ENCODE peak calls at places on chromosomes 2 and 18, in ten cellular contexts. Q is effector memory CD4-positive, alpha-beta T cell; L is head of caudate nucleus; W is ELF-1; T is B cell; P is NCI-H774; N is naive thymus-derived CD8-positive, alpha-beta T cell; H is right atrium auricular region; M is MCF 10A; E is mucosa of gallbladder. S is an unnamed sample.

GRCh38 chr18:48320639-48320945 is 88.6 kb downstream of the ZBTB7C start:
- DNase-seq in Q (no peak), L (no peak), W (no peak), T (no peak), P (no peak), N (no peak), H (no peak), M (no peak), E (no peak), S (no peak)

GRCh38 chr18:41745166-41746049 is 209.6 kb upstream of the PIK3C3 start:
- DNase-seq in Q (no peak), L (peak), W (peak), T (no peak), P (peak), N (no peak), H (no peak), M (peak), E (peak), S (no peak)

GRCh38 chr18:49926076-49926745 is 112.9 kb upstream of the ACAA2 start:
- DNase-seq in Q (no peak), L (no peak), W (no peak), T (no peak), P (no peak), N (no peak), H (no peak), M (no peak), E (no peak), S (no peak)

GRCh38 chr2:118943286-118943685 is 1.3 kb downstream of the MARCO start:
- DNase-seq in Q (no peak), L (no peak), W (no peak), T (no peak), P (no peak), N (no peak), H (no peak), M (no peak), E (no peak), S (no peak)

GRCh38 chr2:42927334-42928160 is 135.2 kb upstream of the HAAO start:
- DNase-seq in Q (no peak), L (no peak), W (no peak), T (no peak), P (peak), N (no peak), H (no peak), M (no peak), E (no peak), S (no peak)

GRCh38 chr2:73641767-73642062 is 507 bp downstream of the NAT8 start:
- DNase-seq in Q (no peak), L (no peak), W (no peak), T (no peak), P (no peak), N (no peak), H (no peak), M (no peak), E (no peak), S (no peak)

GRCh38 chr2:142140434-142140845 is 9.6 kb upstream of the LRP1B start:
- DNase-seq in Q (no peak), L (no peak), W (no peak), T (no peak), P (peak), N (no peak), H (no peak), M (peak), E (no peak), S (peak)

GRCh38 chr2:46589381-46589780 is 110.0 kb downstream of the TMEM247 start:
- DNase-seq in Q (no peak), L (no peak), W (no peak), T (no peak), P (no peak), N (no peak), H (no peak), M (no peak), E (no peak), S (no peak)

GRCh38 chr2:40487592-40487991 is 35.7 kb upstream of the SLC8A1 start:
- DNase-seq in Q (no peak), L (no peak), W (no peak), T (no peak), P (no peak), N (no peak), H (no peak), M (no peak), E (no peak), S (no peak)

S was measured in GM06990.